ENCODE peak calls at places on chromosomes 13 and 19, in six cellular contexts. One of them, this sample, is unnamed.

GRCh38 chr13:87944038-87944437 is 272.9 kb downstream of the SLITRK5 start:
- DNase-seq in aorta: no peak
- DNase-seq in fibroblast of lung: no peak
- DNase-seq in bronchial epithelial cell: no peak
- DNase-seq in astrocyte of the cerebellum: no peak
- DNase-seq in transverse colon: no peak
- DNase-seq in this sample: no peak

GRCh38 chr13:73677041-73677589 is 457.1 kb downstream of the KLF12 start:
- DNase-seq in aorta: no peak
- DNase-seq in fibroblast of lung: peak
- DNase-seq in bronchial epithelial cell: peak
- DNase-seq in astrocyte of the cerebellum: no peak
- DNase-seq in transverse colon: no peak
- DNase-seq in this sample: peak

GRCh38 chr13:32650705-32651311 is 64.6 kb downstream of the PDS5B start:
- DNase-seq in aorta: no peak
- DNase-seq in fibroblast of lung: peak
- DNase-seq in bronchial epithelial cell: peak
- DNase-seq in astrocyte of the cerebellum: peak
- DNase-seq in transverse colon: peak
- DNase-seq in this sample: peak

GRCh38 chr13:112965103-112965502 is 3.9 kb upstream of the MCF2L start:
- DNase-seq in aorta: no peak
- DNase-seq in fibroblast of lung: no peak
- DNase-seq in bronchial epithelial cell: no peak
- DNase-seq in astrocyte of the cerebellum: no peak
- DNase-seq in transverse colon: peak
- DNase-seq in this sample: no peak

GRCh38 chr19:3443840-3444694 is 36.3 kb downstream of the SMIM24 start:
- DNase-seq in aorta: peak
- DNase-seq in fibroblast of lung: peak
- DNase-seq in bronchial epithelial cell: no peak
- DNase-seq in astrocyte of the cerebellum: no peak
- DNase-seq in transverse colon: no peak
- DNase-seq in this sample: peak

GRCh38 chr19:39497850-39498261 is 891 bp upstream of the DLL3 start:
- DNase-seq in aorta: no peak
- DNase-seq in fibroblast of lung: peak
- DNase-seq in bronchial epithelial cell: no peak
- DNase-seq in astrocyte of the cerebellum: no peak
- DNase-seq in transverse colon: peak
- DNase-seq in this sample: peak

GRCh38 chr19:18666304-18666703 is 17.2 kb upstream of the CRTC1 start:
- DNase-seq in aorta: no peak
- DNase-seq in fibroblast of lung: no peak
- DNase-seq in bronchial epithelial cell: no peak
- DNase-seq in astrocyte of the cerebellum: no peak
- DNase-seq in transverse colon: no peak
- DNase-seq in this sample: no peak

GRCh38 chr19:32104465-32105235 is 240.8 kb upstream of the ZNF507 start:
- DNase-seq in aorta: no peak
- DNase-seq in fibroblast of lung: peak
- DNase-seq in bronchial epithelial cell: peak
- DNase-seq in astrocyte of the cerebellum: no peak
- DNase-seq in transverse colon: peak
- DNase-seq in this sample: peak

GRCh38 chr13:50412046-50412617 is 396.9 kb downstream of the KCNRG start:
- DNase-seq in aorta: no peak
- DNase-seq in fibroblast of lung: peak
- DNase-seq in bronchial epithelial cell: no peak
- DNase-seq in astrocyte of the cerebellum: no peak
- DNase-seq in transverse colon: no peak
- DNase-seq in this sample: peak

GRCh38 chr13:41231786-41232185 is 31.6 kb downstream of the MTRF1 start:
- DNase-seq in aorta: no peak
- DNase-seq in fibroblast of lung: peak
- DNase-seq in bronchial epithelial cell: peak
- DNase-seq in astrocyte of the cerebellum: no peak
- DNase-seq in transverse colon: peak
- DNase-seq in this sample: peak

GRCh38 chr19:38389101-38389925 is 816 bp downstream of the SPRED3 start:
- DNase-seq in aorta: peak
- DNase-seq in fibroblast of lung: peak
- DNase-seq in bronchial epithelial cell: peak
- DNase-seq in astrocyte of the cerebellum: peak
- DNase-seq in transverse colon: no peak
- DNase-seq in this sample: peak

GRCh38 chr19:21851596-21852345 is 15.8 kb upstream of the ZNF43 start:
- DNase-seq in aorta: peak
- DNase-seq in fibroblast of lung: peak
- DNase-seq in bronchial epithelial cell: peak
- DNase-seq in astrocyte of the cerebellum: peak
- DNase-seq in transverse colon: peak
- DNase-seq in this sample: peak

GRCh38 chr13:62209539-62209938 is 793.9 kb upstream of the PCDH20 start:
- DNase-seq in aorta: no peak
- DNase-seq in fibroblast of lung: peak
- DNase-seq in bronchial epithelial cell: no peak
- DNase-seq in astrocyte of the cerebellum: no peak
- DNase-seq in transverse colon: peak
- DNase-seq in this sample: no peak

GRCh38 chr13:35144496-35144895 is 202.4 kb downstream of the NBEA start:
- DNase-seq in aorta: no peak
- DNase-seq in fibroblast of lung: no peak
- DNase-seq in bronchial epithelial cell: peak
- DNase-seq in astrocyte of the cerebellum: no peak
- DNase-seq in transverse colon: no peak
- DNase-seq in this sample: no peak

GRCh38 chr13:109336730-109337129 is 449.7 kb downstream of the IRS2 start:
- DNase-seq in aorta: no peak
- DNase-seq in fibroblast of lung: peak
- DNase-seq in bronchial epithelial cell: peak
- DNase-seq in astrocyte of the cerebellum: peak
- DNase-seq in transverse colon: no peak
- DNase-seq in this sample: no peak

GRCh38 chr19:46265217-46265828 is 31.5 kb upstream of the HIF3A start:
- DNase-seq in aorta: no peak
- DNase-seq in fibroblast of lung: peak
- DNase-seq in bronchial epithelial cell: peak
- DNase-seq in astrocyte of the cerebellum: peak
- DNase-seq in transverse colon: peak
- DNase-seq in this sample: peak

GRCh38 chr13:49836516-49836915 is 44.0 kb upstream of the KPNA3 start:
- DNase-seq in aorta: no peak
- DNase-seq in fibroblast of lung: peak
- DNase-seq in bronchial epithelial cell: peak
- DNase-seq in astrocyte of the cerebellum: no peak
- DNase-seq in transverse colon: no peak
- DNase-seq in this sample: peak

GRCh38 chr19:16185123-16185924 is at the start of gene FAM32A:
- DNase-seq in aorta: peak
- DNase-seq in fibroblast of lung: peak
- DNase-seq in bronchial epithelial cell: peak
- DNase-seq in astrocyte of the cerebellum: peak
- DNase-seq in transverse colon: peak
- DNase-seq in this sample: peak

GRCh38 chr19:53801257-53801656 is 22.9 kb downstream of the NLRP12 start:
- DNase-seq in aorta: no peak
- DNase-seq in fibroblast of lung: no peak
- DNase-seq in bronchial epithelial cell: no peak
- DNase-seq in astrocyte of the cerebellum: no peak
- DNase-seq in transverse colon: no peak
- DNase-seq in this sample: no peak

GRCh38 chr19:38337360-38337653 is 1.7 kb downstream of the CATSPERG start:
- DNase-seq in aorta: no peak
- DNase-seq in fibroblast of lung: no peak
- DNase-seq in bronchial epithelial cell: no peak
- DNase-seq in astrocyte of the cerebellum: no peak
- DNase-seq in transverse colon: no peak
- DNase-seq in this sample: no peak

GRCh38 chr19:1850809-1851544 is 2.7 kb upstream of the REXO1 start:
- DNase-seq in aorta: no peak
- DNase-seq in fibroblast of lung: no peak
- DNase-seq in bronchial epithelial cell: no peak
- DNase-seq in astrocyte of the cerebellum: no peak
- DNase-seq in transverse colon: no peak
- DNase-seq in this sample: no peak

GRCh38 chr13:25046985-25047660 is 48.8 kb upstream of the PABPC3 start:
- DNase-seq in aorta: no peak
- DNase-seq in fibroblast of lung: peak
- DNase-seq in bronchial epithelial cell: peak
- DNase-seq in astrocyte of the cerebellum: no peak
- DNase-seq in transverse colon: no peak
- DNase-seq in this sample: peak

GRCh38 chr19:48907671-48908070 is 7.6 kb downstream of the NUCB1 start:
- DNase-seq in aorta: no peak
- DNase-seq in fibroblast of lung: no peak
- DNase-seq in bronchial epithelial cell: no peak
- DNase-seq in astrocyte of the cerebellum: no peak
- DNase-seq in transverse colon: peak
- DNase-seq in this sample: peak

GRCh38 chr13:102369303-102369702 is 32.5 kb downstream of the FGF14 start:
- DNase-seq in aorta: no peak
- DNase-seq in fibroblast of lung: peak
- DNase-seq in bronchial epithelial cell: peak
- DNase-seq in astrocyte of the cerebellum: no peak
- DNase-seq in transverse colon: no peak
- DNase-seq in this sample: no peak

GRCh38 chr19:44644391-44645016 is 794 bp downstream of the PVR start:
- DNase-seq in aorta: peak
- DNase-seq in fibroblast of lung: peak
- DNase-seq in bronchial epithelial cell: peak
- DNase-seq in astrocyte of the cerebellum: no peak
- DNase-seq in transverse colon: peak
- DNase-seq in this sample: peak

GRCh38 chr13:28001837-28002473 is 13.5 kb upstream of the URAD start:
- DNase-seq in aorta: no peak
- DNase-seq in fibroblast of lung: no peak
- DNase-seq in bronchial epithelial cell: no peak
- DNase-seq in astrocyte of the cerebellum: no peak
- DNase-seq in transverse colon: no peak
- DNase-seq in this sample: no peak

GRCh38 chr19:5356918-5357317 is 16.3 kb upstream of the PTPRS start:
- DNase-seq in aorta: no peak
- DNase-seq in fibroblast of lung: no peak
- DNase-seq in bronchial epithelial cell: no peak
- DNase-seq in astrocyte of the cerebellum: no peak
- DNase-seq in transverse colon: no peak
- DNase-seq in this sample: no peak

GRCh38 chr13:65166675-65167074 is 2063.5 kb downstream of the PCDH9 start:
- DNase-seq in aorta: no peak
- DNase-seq in fibroblast of lung: no peak
- DNase-seq in bronchial epithelial cell: no peak
- DNase-seq in astrocyte of the cerebellum: no peak
- DNase-seq in transverse colon: no peak
- DNase-seq in this sample: no peak

GRCh38 chr19:55684946-55685681 is 10.1 kb downstream of the EPN1 start:
- DNase-seq in aorta: peak
- DNase-seq in fibroblast of lung: no peak
- DNase-seq in bronchial epithelial cell: no peak
- DNase-seq in astrocyte of the cerebellum: no peak
- DNase-seq in transverse colon: no peak
- DNase-seq in this sample: no peak

GRCh38 chr13:48530833-48531232 is 2.0 kb downstream of the RCBTB2 start:
- DNase-seq in aorta: no peak
- DNase-seq in fibroblast of lung: no peak
- DNase-seq in bronchial epithelial cell: no peak
- DNase-seq in astrocyte of the cerebellum: no peak
- DNase-seq in transverse colon: no peak
- DNase-seq in this sample: no peak
- H3K4me3 ChIP-seq in aorta: no peak
- H3K4me3 ChIP-seq in fibroblast of lung: no peak
- H3K4me3 ChIP-seq in bronchial epithelial cell: no peak
- H3K4me3 ChIP-seq in astrocyte of the cerebellum: no peak
- H3K4me3 ChIP-seq in transverse colon: no peak
- H3K4me3 ChIP-seq in this sample: no peak

DNA sequence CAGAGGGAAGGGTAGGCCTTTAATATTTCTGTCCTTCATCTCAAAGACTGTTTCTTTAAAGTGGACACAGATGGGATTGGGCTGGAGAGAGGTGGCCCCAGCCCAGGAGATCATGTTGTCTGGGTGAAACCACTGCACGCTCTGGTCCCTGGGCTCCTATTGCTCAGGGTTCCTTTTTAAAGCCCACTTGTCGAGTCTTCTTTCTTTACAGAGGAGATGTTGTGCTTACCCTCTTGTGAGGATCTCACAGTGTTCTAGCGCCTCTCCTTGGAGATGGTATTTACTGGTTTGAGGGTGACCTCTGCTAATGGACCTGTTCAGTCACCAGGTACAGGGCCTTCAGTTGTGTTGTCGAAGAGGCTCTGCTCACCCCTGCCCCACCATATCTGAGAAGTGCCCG is 128.4 kb downstream of the TM9SF2 start:
- DNase-seq in aorta: no peak
- DNase-seq in fibroblast of lung: no peak
- DNase-seq in bronchial epithelial cell: no peak
- DNase-seq in astrocyte of the cerebellum: no peak
- DNase-seq in transverse colon: no peak
- DNase-seq in this sample: no peak
- H3K4me3 ChIP-seq in aorta: no peak
- H3K4me3 ChIP-seq in fibroblast of lung: no peak
- H3K4me3 ChIP-seq in bronchial epithelial cell: no peak
- H3K4me3 ChIP-seq in astrocyte of the cerebellum: no peak
- H3K4me3 ChIP-seq in transverse colon: no peak
- H3K4me3 ChIP-seq in this sample: no peak

GRCh38 chr19:47448360-47448727 is 23.3 kb downstream of the SLC8A2 start:
- DNase-seq in aorta: no peak
- DNase-seq in fibroblast of lung: no peak
- DNase-seq in bronchial epithelial cell: no peak
- DNase-seq in astrocyte of the cerebellum: no peak
- DNase-seq in transverse colon: no peak
- DNase-seq in this sample: no peak
- H3K4me3 ChIP-seq in aorta: no peak
- H3K4me3 ChIP-seq in fibroblast of lung: no peak
- H3K4me3 ChIP-seq in bronchial epithelial cell: no peak
- H3K4me3 ChIP-seq in astrocyte of the cerebellum: no peak
- H3K4me3 ChIP-seq in transverse colon: no peak
- H3K4me3 ChIP-seq in this sample: no peak

GRCh38 chr13:97856001-97856675 is 97.3 kb upstream of the IPO5 start:
- DNase-seq in aorta: peak
- DNase-seq in fibroblast of lung: peak
- DNase-seq in bronchial epithelial cell: no peak
- DNase-seq in astrocyte of the cerebellum: no peak
- DNase-seq in transverse colon: peak
- DNase-seq in this sample: peak
- H3K4me3 ChIP-seq in aorta: no peak
- H3K4me3 ChIP-seq in fibroblast of lung: no peak
- H3K4me3 ChIP-seq in bronchial epithelial cell: no peak
- H3K4me3 ChIP-seq in astrocyte of the cerebellum: no peak
- H3K4me3 ChIP-seq in transverse colon: no peak
- H3K4me3 ChIP-seq in this sample: no peak